ENCODE peak calls at places on chromosomes 2 and 18, in eight cellular contexts. X is endothelial cell; L is CD8-positive, alpha-beta T cell; I is GM12878; W is endothelial cell of umbilical vein; A is brain microvascular endothelial cell; O is transverse colon; T is fibroblast of mammary gland. S is an unnamed sample.

GRCh38 chr2:160901631-160902030 is 258.6 kb upstream of the TANK start:
- DNase-seq in X (no peak), L (no peak), I (no peak), W (no peak), A (no peak), O (no peak), T (no peak), S (no peak)

GRCh38 chr18:57243624-57244179 is 96.8 kb downstream of the BOD1L2 start:
- DNase-seq in X (no peak), L (no peak), I (no peak), W (no peak), A (no peak), O (no peak), T (no peak), S (no peak)

GRCh38 chr18:57441395-57441794 is 6.2 kb downstream of the ONECUT2 start:
- DNase-seq in X (no peak), L (no peak), I (no peak), W (no peak), A (no peak), O (no peak), T (peak; percentile 68), S (no peak)

GRCh38 chr18:48777737-48778111 is 173.0 kb downstream of the SMAD7 start:
- DNase-seq in X (no peak), L (no peak), I (no peak), W (no peak), A (no peak), O (no peak), T (peak; percentile 15), S (no peak)

GRCh38 chr2:63064197-63064596 is 13.6 kb downstream of the OTX1 start:
- DNase-seq in X (no peak), L (no peak), I (no peak), W (no peak), A (no peak), O (no peak), T (no peak), S (no peak)

GRCh38 chr2:176501652-176502051 is 232.4 kb downstream of the MTX2 start:
- DNase-seq in X (no peak), L (no peak), I (no peak), W (no peak), A (no peak), O (no peak), T (no peak), S (no peak)

GRCh38 chr2:6826081-6826913 is 39.4 kb downstream of the CMPK2 start:
- DNase-seq in X (peak; percentile 18), L (peak; percentile 56), I (peak; percentile 58), W (peak; percentile 60), A (peak; percentile 77), O (peak; percentile 43), T (peak; percentile 95), S (no peak)

GRCh38 chr18:24809173-24809955 is 348.9 kb downstream of the HRH4 start:
- DNase-seq in X (no peak), L (no peak), I (no peak), W (no peak), A (no peak), O (peak; percentile 58), T (no peak), S (no peak)

GRCh38 chr2:191427031-191427430 is 181.8 kb downstream of the MYO1B start:
- DNase-seq in X (no peak), L (no peak), I (no peak), W (no peak), A (no peak), O (no peak), T (no peak), S (no peak)

GRCh38 chr2:109348645-109349554 is 219.9 kb downstream of the SH3RF3 start:
- DNase-seq in X (no peak), L (peak; percentile 80), I (no peak), W (peak; percentile 46), A (no peak), O (no peak), T (no peak), S (no peak)

GRCh38 chr18:54873884-54874255 is 45.6 kb downstream of the RAB27B start:
- DNase-seq in X (no peak), L (no peak), I (no peak), W (no peak), A (no peak), O (peak; percentile 62), T (no peak), S (no peak)

GRCh38 chr18:48922801-48923730 is 27.7 kb downstream of the SMAD7 start:
- DNase-seq in X (no peak), L (no peak), I (no peak), W (peak; percentile 52), A (peak; percentile 63), O (peak; percentile 79), T (peak; percentile 78), S (no peak)

GRCh38 chr2:239803102-239803763 is 221.9 kb downstream of the NDUFA10 start:
- DNase-seq in X (no peak), L (peak; percentile 32), I (no peak), W (no peak), A (no peak), O (no peak), T (no peak), S (no peak)

GRCh38 chr18:2883137-2883671 is 36.4 kb downstream of the EMILIN2 start:
- DNase-seq in X (no peak), L (peak; percentile 79), I (no peak), W (no peak), A (no peak), O (peak; percentile 19), T (no peak), S (no peak)

GRCh38 chr18:36782710-36783109 is 46.1 kb downstream of the TPGS2 start:
- DNase-seq in X (no peak), L (no peak), I (no peak), W (no peak), A (no peak), O (no peak), T (no peak), S (no peak)

GRCh38 chr2:48584551-48584950 is 33.1 kb upstream of the GTF2A1L start:
- DNase-seq in X (no peak), L (no peak), I (no peak), W (no peak), A (no peak), O (no peak), T (no peak), S (no peak)

GRCh38 chr18:49227456-49227855 is 233.0 kb downstream of the DYM start:
- DNase-seq in X (no peak), L (peak; percentile 49), I (no peak), W (peak; percentile 19), A (no peak), O (peak; percentile 60), T (no peak), S (no peak)

GRCh38 chr2:232421189-232421785 is 14.6 kb downstream of the ALPG start:
- DNase-seq in X (no peak), L (no peak), I (no peak), W (no peak), A (no peak), O (no peak), T (no peak), S (no peak)

DNA sequence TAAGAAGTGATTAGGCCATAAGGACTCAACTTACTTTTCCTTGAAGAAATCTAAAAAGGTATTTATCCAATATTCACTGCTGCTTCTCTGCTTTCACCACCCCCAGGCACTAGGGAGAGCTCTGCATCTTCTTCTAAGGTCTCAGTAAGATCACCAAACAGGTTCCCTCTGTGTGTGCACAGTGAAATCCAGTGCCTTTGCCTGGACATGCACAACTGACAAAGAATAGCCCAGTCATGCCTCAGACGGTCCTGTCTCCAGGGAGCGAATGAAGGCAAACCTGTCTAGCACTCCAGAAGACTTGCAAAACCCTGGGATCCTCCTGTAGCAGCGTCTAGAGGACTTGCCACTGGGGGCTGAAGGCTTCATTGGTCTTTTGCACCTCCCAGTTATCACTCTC is 344.5 kb upstream of the LRATD1 start:
- DNase-seq in X (no peak), L (no peak), I (no peak), W (no peak), A (no peak), O (no peak), T (no peak), S (no peak)
- TF ChIP-seq CTCF in X (no peak), L (no peak), I (no peak), W (no peak), A (no peak), O (no peak), T (no peak), S (no peak)

DNA sequence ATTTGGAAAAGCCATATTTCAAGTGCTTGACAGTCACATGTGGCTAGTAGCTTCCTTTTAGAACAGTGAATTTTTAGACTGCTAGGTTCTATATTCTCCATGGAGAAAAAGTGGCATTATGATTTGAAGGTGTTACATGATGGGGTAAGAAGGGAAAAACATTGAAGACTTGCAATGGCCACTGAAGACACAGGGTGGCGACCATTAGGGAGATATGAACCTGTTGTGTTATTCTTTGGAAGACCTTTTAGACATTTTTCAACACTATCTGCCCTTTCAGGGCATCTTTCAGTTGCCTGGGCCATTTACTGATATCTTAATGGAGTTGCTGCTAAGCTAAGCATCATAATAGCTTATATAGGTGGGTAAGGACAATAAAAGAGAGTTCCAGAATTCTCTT is 1387.2 kb downstream of the SUCLG1 start:
- DNase-seq in X (no peak), L (no peak), I (no peak), W (no peak), A (no peak), O (no peak), T (no peak), S (no peak)
- TF ChIP-seq CTCF in X (no peak), L (no peak), I (no peak), W (no peak), A (no peak), O (no peak), T (no peak), S (no peak)

DNA sequence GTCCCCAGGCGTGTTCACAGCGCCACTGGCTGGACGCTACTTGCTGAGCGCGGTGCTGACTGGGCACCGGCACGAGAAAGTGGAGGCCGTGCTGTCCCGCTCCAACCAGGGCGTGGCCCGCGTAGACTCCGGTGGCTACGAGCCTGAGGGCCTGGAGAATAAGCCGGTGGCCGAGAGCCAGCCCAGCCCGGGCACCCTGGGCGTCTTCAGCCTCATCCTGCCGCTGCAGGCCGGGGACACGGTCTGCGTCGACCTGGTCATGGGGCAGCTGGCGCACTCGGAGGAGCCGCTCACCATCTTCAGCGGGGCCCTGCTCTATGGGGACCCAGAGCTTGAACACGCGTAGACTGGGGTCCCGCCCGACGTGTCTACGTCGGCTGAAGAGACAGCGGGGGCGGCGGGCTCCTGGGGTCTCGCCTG is 892 bp upstream of the KHK start:
- DNase-seq in X (peak; percentile 51), L (no peak), I (no peak), W (peak; percentile 78), A (peak; percentile 50), O (peak; percentile 84), T (peak; percentile 69), S (no peak)
- TF ChIP-seq CTCF in X (no peak), L (no peak), I (peak; percentile 52), W (peak; percentile 51), A (peak; percentile 62), O (peak; percentile 15), T (peak; percentile 34), S (no peak)

DNA sequence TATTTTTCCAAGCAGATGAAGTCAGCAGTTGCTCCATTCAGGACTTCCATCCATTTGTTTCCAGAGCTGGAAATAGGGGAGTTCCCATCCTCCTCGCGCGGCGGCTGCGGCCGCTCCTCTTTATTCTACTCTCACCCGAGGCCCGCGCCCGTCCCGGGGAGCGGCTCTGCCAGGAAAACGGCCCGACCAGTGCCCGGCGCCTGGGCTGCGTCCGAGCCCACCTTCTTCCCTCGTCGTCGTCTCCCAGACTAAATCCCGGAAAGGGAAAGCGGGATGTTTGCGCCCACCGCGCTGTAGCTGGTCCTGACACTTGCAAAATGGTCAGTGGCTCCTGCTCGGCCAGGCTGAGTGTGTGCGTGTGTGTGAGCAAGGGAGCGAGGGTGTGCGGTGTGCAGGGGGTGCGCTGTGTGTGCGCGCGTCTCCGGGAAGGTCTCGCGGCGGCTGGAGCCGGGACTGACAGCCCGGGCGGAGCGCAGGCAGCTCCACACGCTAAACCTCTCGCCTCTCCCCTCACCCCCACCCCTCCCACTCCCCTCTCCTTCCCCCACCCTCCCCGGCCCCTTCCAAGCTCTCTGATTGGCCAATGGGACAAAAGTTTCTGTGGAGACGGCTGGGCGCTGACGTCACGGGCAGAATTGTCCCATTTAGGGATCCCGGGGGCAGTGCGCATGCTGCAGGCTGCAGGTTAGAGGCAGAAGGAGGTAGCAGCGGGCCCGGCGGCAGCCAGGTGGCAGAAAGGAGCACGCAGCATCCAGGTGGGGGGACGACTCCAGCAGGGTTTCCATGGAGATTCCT is at the start of gene NOL4:
- DNase-seq in X (peak; percentile 76), L (no peak), I (no peak), W (peak; percentile 19), A (no peak), O (peak; percentile 60), T (no peak), S (no peak)
- TF ChIP-seq CTCF in X (peak; percentile 14), L (no peak), I (peak; percentile 51), W (no peak), A (peak; percentile 56), O (no peak), T (no peak), S (no peak)